ENCODE peak calls at places on chromosome 18, in eight cellular contexts. E is GM20000; P is T-cell; A is NCI-H82; S is stimulated activated CD4-positive, alpha-beta T cell treated with anti-CD3 and anti-CD28 coated beads, Interleukin-1b, Interleukin-23, amount 100 ng/mL, for 1 hour; B is stimulated activated CD8-positive, alpha-beta memory T cell treated with anti-CD3 and anti-CD28 coated beads, Interleukin-15, amount 100 ng/mL, for 24 hours; G is MV-4-11; Z is GDM1. T is an unnamed sample.

GRCh38 chr18:13136689-13137040 is 81.9 kb upstream of the LDLRAD4 start:
- DNase-seq in E (no peak), P (no peak), A (peak; percentile 31), S (no peak), B (no peak), G (no peak), Z (no peak), T (no peak)

GRCh38 chr18:46343940-46344372 is 239.8 kb downstream of the HAUS1 start:
- DNase-seq in E (peak; percentile 67), P (peak; percentile 42), A (peak; percentile 28), S (no peak), B (no peak), G (peak; percentile 11), Z (no peak), T (no peak)

GRCh38 chr18:55319517-55319905 is 268.5 kb downstream of the TCF4 start:
- DNase-seq in E (no peak), P (no peak), A (no peak), S (no peak), B (no peak), G (no peak), Z (no peak), T (no peak)

GRCh38 chr18:76494181-76494540 is 881 bp downstream of the ZNF516 start:
- DNase-seq in E (peak; percentile 29), P (no peak), A (peak; percentile 73), S (no peak), B (no peak), G (peak; percentile 58), Z (no peak), T (no peak)

GRCh38 chr18:28576941-28577340 is 400.0 kb upstream of the CDH2 start:
- DNase-seq in E (no peak), P (no peak), A (no peak), S (no peak), B (no peak), G (no peak), Z (no peak), T (no peak)

GRCh38 chr18:34514238-34514637 is 195.9 kb upstream of the DTNA start:
- DNase-seq in E (no peak), P (no peak), A (no peak), S (no peak), B (no peak), G (no peak), Z (no peak), T (no peak)

GRCh38 chr18:24071029-24071428 is 56.5 kb downstream of the TTC39C start:
- DNase-seq in E (no peak), P (no peak), A (no peak), S (no peak), B (no peak), G (no peak), Z (no peak), T (no peak)

GRCh38 chr18:58576641-58577251 is 52.1 kb downstream of the ALPK2 start:
- DNase-seq in E (no peak), P (no peak), A (peak; percentile 55), S (no peak), B (no peak), G (no peak), Z (no peak), T (no peak)

GRCh38 chr18:40293311-40293710 is 1661.7 kb upstream of the PIK3C3 start:
- DNase-seq in E (no peak), P (no peak), A (peak; percentile 24), S (no peak), B (no peak), G (no peak), Z (no peak), T (no peak)

GRCh38 chr18:48770243-48770642 is 180.5 kb downstream of the SMAD7 start:
- DNase-seq in E (no peak), P (no peak), A (no peak), S (no peak), B (no peak), G (no peak), Z (no peak), T (no peak)

T was measured in chondrocyte.